ENCODE peak calls at places on chromosomes 1 and 21, in five cellular contexts. One of them, this sample, is unnamed.

GRCh38 chr21:16597768-16598167 is 868.0 kb downstream of the USP25 start:
- DNase-seq in ovary: no peak
- DNase-seq in fibroblast of mammary gland: no peak
- DNase-seq in thoracic aorta: no peak
- DNase-seq in HCT116: no peak
- DNase-seq in this sample: no peak

GRCh38 chr1:225699336-225699735 is 46.4 kb upstream of the ENAH start:
- DNase-seq in thoracic aorta: no peak
- DNase-seq in fibroblast of mammary gland: peak; percentile 15
- DNase-seq in ovary: no peak
- DNase-seq in HCT116: no peak
- DNase-seq in this sample: no peak

GRCh38 chr1:2430592-2430973 is 18.2 kb upstream of the PEX10 start:
- DNase-seq in ovary: no peak
- DNase-seq in HCT116: no peak
- DNase-seq in fibroblast of mammary gland: no peak
- DNase-seq in thoracic aorta: no peak
- DNase-seq in this sample: no peak

GRCh38 chr1:59971464-59971911 is 44.9 kb upstream of the CYP2J2 start:
- DNase-seq in HCT116: peak; percentile 39
- DNase-seq in fibroblast of mammary gland: peak; percentile 62
- DNase-seq in ovary: peak; percentile 76
- DNase-seq in thoracic aorta: peak; percentile 36
- DNase-seq in this sample: peak; percentile 66

GRCh38 chr21:35336534-35336933 is 287.4 kb upstream of the RUNX1 start:
- DNase-seq in thoracic aorta: no peak
- DNase-seq in fibroblast of mammary gland: peak; percentile 23
- DNase-seq in ovary: no peak
- DNase-seq in HCT116: no peak
- DNase-seq in this sample: no peak

GRCh38 chr1:84693774-84694173 is 3.5 kb upstream of the SSX2IP start:
- DNase-seq in thoracic aorta: no peak
- DNase-seq in ovary: no peak
- DNase-seq in fibroblast of mammary gland: peak; percentile 66
- DNase-seq in HCT116: no peak
- DNase-seq in this sample: no peak

GRCh38 chr21:38925923-38926322 is 120.2 kb downstream of the ETS2 start:
- DNase-seq in thoracic aorta: peak; percentile 58
- DNase-seq in ovary: peak; percentile 78
- DNase-seq in HCT116: no peak
- DNase-seq in fibroblast of mammary gland: peak; percentile 92
- DNase-seq in this sample: no peak

GRCh38 chr21:38386967-38387366 is 111.3 kb downstream of the ERG start:
- DNase-seq in HCT116: no peak
- DNase-seq in fibroblast of mammary gland: no peak
- DNase-seq in ovary: no peak
- DNase-seq in thoracic aorta: no peak
- DNase-seq in this sample: no peak

GRCh38 chr1:36494971-36495370 is 12.3 kb upstream of the CSF3R start:
- DNase-seq in fibroblast of mammary gland: no peak
- DNase-seq in HCT116: no peak
- DNase-seq in thoracic aorta: no peak
- DNase-seq in ovary: no peak
- DNase-seq in this sample: no peak

GRCh38 chr1:220803401-220804201 is 16.9 kb downstream of the MTARC1 start:
- DNase-seq in fibroblast of mammary gland: peak; percentile 51
- DNase-seq in thoracic aorta: no peak
- DNase-seq in ovary: no peak
- DNase-seq in HCT116: no peak
- DNase-seq in this sample: no peak

GRCh38 chr1:21346304-21347071 is 56.2 kb upstream of the ECE1 start:
- DNase-seq in ovary: no peak
- DNase-seq in fibroblast of mammary gland: no peak
- DNase-seq in HCT116: no peak
- DNase-seq in thoracic aorta: no peak
- DNase-seq in this sample: no peak

GRCh38 chr21:31343680-31344480 is at the start of gene TIAM1:
- DNase-seq in ovary: no peak
- DNase-seq in thoracic aorta: peak; percentile 5
- DNase-seq in HCT116: no peak
- DNase-seq in fibroblast of mammary gland: peak; percentile 84
- DNase-seq in this sample: peak; percentile 22

GRCh38 chr1:92038695-92039346 is 9.0 kb downstream of the EPHX4 start:
- DNase-seq in HCT116: no peak
- DNase-seq in fibroblast of mammary gland: no peak
- DNase-seq in thoracic aorta: no peak
- DNase-seq in ovary: no peak
- DNase-seq in this sample: no peak

GRCh38 chr1:214563881-214564280 is 12.5 kb upstream of the PTPN14 start:
- DNase-seq in HCT116: no peak
- DNase-seq in ovary: no peak
- DNase-seq in thoracic aorta: no peak
- DNase-seq in fibroblast of mammary gland: peak; percentile 78
- DNase-seq in this sample: no peak

GRCh38 chr21:28729887-28730286 is 262.8 kb downstream of the LTN1 start:
- DNase-seq in HCT116: no peak
- DNase-seq in thoracic aorta: no peak
- DNase-seq in ovary: no peak
- DNase-seq in fibroblast of mammary gland: no peak
- DNase-seq in this sample: no peak

GRCh38 chr1:198156745-198157240 is at the start of gene NEK7:
- DNase-seq in HCT116: peak; percentile 59
- DNase-seq in fibroblast of mammary gland: peak; percentile 74
- DNase-seq in thoracic aorta: no peak
- DNase-seq in ovary: peak; percentile 87
- DNase-seq in this sample: peak; percentile 51
- TF ChIP-seq CTCF in HCT116: no peak
- TF ChIP-seq CTCF in fibroblast of mammary gland: no peak
- TF ChIP-seq CTCF in thoracic aorta: no peak
- TF ChIP-seq CTCF in ovary: no peak
- TF ChIP-seq CTCF in this sample: no peak

GRCh38 chr1:16073490-16074104 is at the start of gene FAM131C:
- DNase-seq in HCT116: no peak
- DNase-seq in ovary: no peak
- DNase-seq in thoracic aorta: no peak
- DNase-seq in fibroblast of mammary gland: no peak
- DNase-seq in this sample: peak; percentile 42
- TF ChIP-seq CTCF in HCT116: peak; percentile 30
- TF ChIP-seq CTCF in ovary: peak; percentile 44
- TF ChIP-seq CTCF in thoracic aorta: peak; percentile 14
- TF ChIP-seq CTCF in fibroblast of mammary gland: no peak
- TF ChIP-seq CTCF in this sample: peak; percentile 50

GRCh38 chr1:219724440-219724839 is 111.5 kb upstream of the ZC3H11B start:
- DNase-seq in fibroblast of mammary gland: no peak
- DNase-seq in HCT116: no peak
- DNase-seq in ovary: no peak
- DNase-seq in thoracic aorta: no peak
- DNase-seq in this sample: no peak
- TF ChIP-seq CTCF in fibroblast of mammary gland: no peak
- TF ChIP-seq CTCF in HCT116: no peak
- TF ChIP-seq CTCF in ovary: no peak
- TF ChIP-seq CTCF in thoracic aorta: no peak
- TF ChIP-seq CTCF in this sample: no peak

GRCh38 chr1:47951545-47952235 is 45.5 kb downstream of the TRABD2B start:
- DNase-seq in fibroblast of mammary gland: no peak
- DNase-seq in ovary: no peak
- DNase-seq in thoracic aorta: no peak
- DNase-seq in HCT116: no peak
- DNase-seq in this sample: no peak
- TF ChIP-seq CTCF in fibroblast of mammary gland: no peak
- TF ChIP-seq CTCF in ovary: no peak
- TF ChIP-seq CTCF in thoracic aorta: no peak
- TF ChIP-seq CTCF in HCT116: peak; percentile 20
- TF ChIP-seq CTCF in this sample: peak; percentile 28

GRCh38 chr1:61204528-61204927 is 122.2 kb downstream of the NFIA start:
- DNase-seq in HCT116: no peak
- DNase-seq in thoracic aorta: no peak
- DNase-seq in ovary: no peak
- DNase-seq in fibroblast of mammary gland: no peak
- DNase-seq in this sample: no peak

GRCh38 chr1:61208172-61208571 is 125.8 kb downstream of the NFIA start:
- DNase-seq in thoracic aorta: no peak
- DNase-seq in ovary: no peak
- DNase-seq in fibroblast of mammary gland: no peak
- DNase-seq in HCT116: no peak
- DNase-seq in this sample: no peak

GRCh38 chr1:61210435-61211012 is 128.2 kb downstream of the NFIA start:
- DNase-seq in fibroblast of mammary gland: peak; percentile 22
- DNase-seq in ovary: no peak
- DNase-seq in thoracic aorta: no peak
- DNase-seq in HCT116: no peak
- DNase-seq in this sample: no peak

GRCh38 chr1:61208815-61209214 is 126.5 kb downstream of the NFIA start:
- DNase-seq in HCT116: no peak
- DNase-seq in fibroblast of mammary gland: no peak
- DNase-seq in ovary: no peak
- DNase-seq in thoracic aorta: no peak
- DNase-seq in this sample: no peak

DNA sequence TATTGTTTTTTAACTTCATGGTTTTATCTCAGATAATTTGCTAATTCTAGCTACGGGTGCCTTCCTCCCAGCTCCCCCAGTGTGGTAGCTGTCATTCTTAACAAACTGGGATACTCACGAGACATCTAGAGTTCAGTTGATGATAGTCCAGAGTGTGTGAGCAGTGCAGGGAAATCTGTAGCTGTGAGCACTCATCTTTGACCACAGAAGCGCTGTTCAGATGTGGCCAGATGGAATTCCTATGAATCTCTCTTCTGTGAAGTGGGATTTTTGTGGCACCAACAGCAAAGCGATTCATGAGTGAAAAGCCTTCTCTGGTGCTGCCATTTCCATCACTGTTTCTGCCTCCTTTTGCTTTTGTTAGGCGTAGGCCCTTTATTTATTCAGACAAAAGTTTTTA is 125.1 kb downstream of the NFIA start:
- DNase-seq in HCT116: no peak
- DNase-seq in ovary: no peak
- DNase-seq in thoracic aorta: no peak
- DNase-seq in fibroblast of mammary gland: peak; percentile 9
- DNase-seq in this sample: no peak
- TF ChIP-seq CTCF in HCT116: no peak
- TF ChIP-seq CTCF in ovary: no peak
- TF ChIP-seq CTCF in thoracic aorta: no peak
- TF ChIP-seq CTCF in fibroblast of mammary gland: no peak
- TF ChIP-seq CTCF in this sample: no peak

GRCh38 chr21:30340714-30341573 is 3.5 kb upstream of the KRTAP27-1 start:
- DNase-seq in ovary: no peak
- DNase-seq in thoracic aorta: no peak
- DNase-seq in fibroblast of mammary gland: peak; percentile 47
- DNase-seq in HCT116: peak; percentile 3
- DNase-seq in this sample: peak; percentile 34
- TF ChIP-seq CTCF in ovary: no peak
- TF ChIP-seq CTCF in thoracic aorta: peak; percentile 64
- TF ChIP-seq CTCF in fibroblast of mammary gland: peak; percentile 86
- TF ChIP-seq CTCF in HCT116: peak; percentile 69
- TF ChIP-seq CTCF in this sample: peak; percentile 96

DNA sequence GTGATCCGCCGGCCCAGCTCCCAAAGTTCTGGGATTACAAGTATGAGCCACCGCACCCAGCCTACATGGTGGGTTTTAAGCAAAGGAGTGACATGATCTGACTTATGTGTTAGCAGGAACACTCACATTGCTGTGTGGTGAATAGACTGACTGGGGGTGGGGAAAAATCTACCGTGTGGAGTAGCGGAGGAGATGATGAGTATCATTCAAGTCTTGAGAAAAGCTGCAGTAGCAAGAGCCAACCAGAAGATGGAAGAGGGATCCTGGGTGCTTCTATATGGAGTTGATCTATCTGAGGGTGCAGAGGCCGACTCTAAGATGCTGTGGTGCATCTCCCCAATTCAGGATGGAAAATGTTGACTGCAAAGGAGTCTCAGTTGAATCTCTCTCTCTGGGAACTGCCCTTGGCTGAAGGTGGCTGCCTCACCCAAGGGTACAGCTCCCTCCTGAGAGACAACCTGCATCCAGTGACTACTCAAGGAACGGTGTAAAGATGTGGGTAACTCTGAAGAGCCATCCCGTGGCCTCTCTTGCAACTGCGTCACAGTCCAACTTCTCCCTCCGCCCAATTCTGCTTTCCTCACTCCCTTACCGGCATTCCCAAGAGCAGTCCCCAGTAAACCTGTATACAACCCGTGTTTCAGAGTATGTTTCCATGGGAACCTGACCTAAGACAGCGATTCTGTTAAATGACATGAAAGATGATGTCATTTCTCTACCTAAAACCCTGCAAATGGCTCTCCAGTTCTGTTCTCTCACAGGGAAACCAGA is 7.4 kb upstream of the B3GALNT2 start:
- DNase-seq in thoracic aorta: no peak
- DNase-seq in HCT116: no peak
- DNase-seq in fibroblast of mammary gland: peak; percentile 49
- DNase-seq in ovary: no peak
- DNase-seq in this sample: no peak
- TF ChIP-seq CTCF in thoracic aorta: no peak
- TF ChIP-seq CTCF in HCT116: no peak
- TF ChIP-seq CTCF in fibroblast of mammary gland: peak; percentile 4
- TF ChIP-seq CTCF in ovary: no peak
- TF ChIP-seq CTCF in this sample: no peak

GRCh38 chr1:15526021-15526489 is 593 bp upstream of the DNAJC16 start:
- DNase-seq in HCT116: no peak
- DNase-seq in thoracic aorta: no peak
- DNase-seq in fibroblast of mammary gland: no peak
- DNase-seq in ovary: peak; percentile 51
- DNase-seq in this sample: no peak
- TF ChIP-seq CTCF in HCT116: no peak
- TF ChIP-seq CTCF in thoracic aorta: no peak
- TF ChIP-seq CTCF in fibroblast of mammary gland: no peak
- TF ChIP-seq CTCF in ovary: no peak
- TF ChIP-seq CTCF in this sample: no peak